ENCODE peak calls at places on chromosomes 5 and 9, in six cellular contexts. One of them, this sample, is unnamed.

GRCh38 chr5:145752947-145753346 is 82.2 kb downstream of the PRELID2 start:
- DNase-seq in K562: no peak
- DNase-seq in H1: no peak
- DNase-seq in HCT116: no peak
- DNase-seq in HepG2: no peak
- DNase-seq in GM12878: no peak
- DNase-seq in this sample: no peak

GRCh38 chr9:127626752-127627493 is 14.8 kb downstream of the STXBP1 start:
- DNase-seq in GM12878: no peak
- DNase-seq in K562: no peak
- DNase-seq in H1: no peak
- DNase-seq in HCT116: no peak
- DNase-seq in HepG2: no peak
- DNase-seq in this sample: no peak

GRCh38 chr9:91495450-91495849 is 71.8 kb upstream of the NFIL3 start:
- DNase-seq in HepG2: no peak
- DNase-seq in K562: no peak
- DNase-seq in HCT116: no peak
- DNase-seq in H1: no peak
- DNase-seq in GM12878: no peak
- DNase-seq in this sample: no peak

GRCh38 chr9:29697011-29697410 is 2123.7 kb upstream of the C9orf72 start:
- DNase-seq in K562: no peak
- DNase-seq in H1: no peak
- DNase-seq in HCT116: no peak
- DNase-seq in HepG2: no peak
- DNase-seq in GM12878: no peak
- DNase-seq in this sample: no peak

GRCh38 chr5:2165991-2166978 is 283.6 kb upstream of the IRX4 start:
- DNase-seq in HepG2: no peak
- DNase-seq in K562: no peak
- DNase-seq in H1: no peak
- DNase-seq in GM12878: no peak
- DNase-seq in HCT116: no peak
- DNase-seq in this sample: no peak

GRCh38 chr5:106481375-106481774 is 1189.4 kb downstream of the EFNA5 start:
- DNase-seq in H1: no peak
- DNase-seq in K562: no peak
- DNase-seq in GM12878: no peak
- DNase-seq in HepG2: no peak
- DNase-seq in HCT116: no peak
- DNase-seq in this sample: no peak

GRCh38 chr5:76196886-76197489 is 113.8 kb downstream of the SV2C start:
- DNase-seq in HCT116: no peak
- DNase-seq in HepG2: no peak
- DNase-seq in H1: no peak
- DNase-seq in K562: no peak
- DNase-seq in GM12878: no peak
- DNase-seq in this sample: no peak

GRCh38 chr9:127524373-127524772 is 73.1 kb downstream of the LRSAM1 start:
- DNase-seq in H1: no peak
- DNase-seq in GM12878: no peak
- DNase-seq in K562: no peak
- DNase-seq in HCT116: no peak
- DNase-seq in HepG2: no peak
- DNase-seq in this sample: no peak

GRCh38 chr9:132481467-132481866 is 71.5 kb downstream of the CFAP77 start:
- DNase-seq in HepG2: no peak
- DNase-seq in H1: no peak
- DNase-seq in GM12878: no peak
- DNase-seq in K562: no peak
- DNase-seq in HCT116: no peak
- DNase-seq in this sample: no peak

GRCh38 chr9:83583151-83584014 is 39.6 kb upstream of the IDNK start:
- DNase-seq in HCT116: peak
- DNase-seq in K562: peak
- DNase-seq in H1: peak
- DNase-seq in HepG2: peak
- DNase-seq in GM12878: no peak
- DNase-seq in this sample: peak

GRCh38 chr5:166505546-166505945 is 1785.9 kb upstream of the WWC1 start:
- DNase-seq in HepG2: no peak
- DNase-seq in H1: no peak
- DNase-seq in K562: no peak
- DNase-seq in GM12878: no peak
- DNase-seq in HCT116: no peak
- DNase-seq in this sample: no peak

GRCh38 chr9:16626577-16627130 is 243.8 kb downstream of the BNC2 start:
- DNase-seq in HepG2: no peak
- DNase-seq in K562: no peak
- DNase-seq in HCT116: no peak
- DNase-seq in H1: no peak
- DNase-seq in GM12878: no peak
- DNase-seq in this sample: no peak

GRCh38 chr9:80059191-80059590 is 487.4 kb downstream of the TLE4 start:
- DNase-seq in HepG2: no peak
- DNase-seq in HCT116: no peak
- DNase-seq in H1: no peak
- DNase-seq in GM12878: no peak
- DNase-seq in K562: no peak
- DNase-seq in this sample: no peak

GRCh38 chr9:80059979-80060378 is 488.2 kb downstream of the TLE4 start:
- DNase-seq in HepG2: no peak
- DNase-seq in K562: no peak
- DNase-seq in H1: no peak
- DNase-seq in GM12878: no peak
- DNase-seq in HCT116: no peak
- DNase-seq in this sample: no peak

GRCh38 chr9:80062581-80062980 is 490.8 kb downstream of the TLE4 start:
- DNase-seq in HCT116: no peak
- DNase-seq in K562: no peak
- DNase-seq in GM12878: no peak
- DNase-seq in HepG2: no peak
- DNase-seq in H1: no peak
- DNase-seq in this sample: no peak

GRCh38 chr9:80061096-80061495 is 489.3 kb downstream of the TLE4 start:
- DNase-seq in HepG2: no peak
- DNase-seq in GM12878: no peak
- DNase-seq in K562: no peak
- DNase-seq in H1: no peak
- DNase-seq in HCT116: no peak
- DNase-seq in this sample: no peak

DNA sequence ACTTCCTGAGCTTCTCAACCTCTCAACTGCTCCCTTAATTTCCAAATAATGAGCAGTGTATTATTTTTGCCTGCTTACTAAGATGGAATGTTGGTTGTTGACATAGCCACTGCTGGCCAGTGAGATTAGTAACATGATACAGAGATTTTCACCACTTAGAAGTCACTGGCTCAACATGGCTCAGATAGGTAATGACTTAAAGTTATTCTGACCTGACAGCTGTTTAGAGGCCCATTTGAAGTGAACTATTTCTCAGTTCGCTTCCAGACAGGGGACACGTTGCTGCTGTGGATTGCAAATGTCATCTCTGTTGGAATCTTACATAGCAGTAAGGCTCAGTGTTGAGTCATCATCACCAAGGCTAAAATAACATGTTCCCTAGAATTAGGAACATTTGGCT is 490.2 kb downstream of the TLE4 start:
- DNase-seq in GM12878: no peak
- DNase-seq in K562: no peak
- DNase-seq in HCT116: no peak
- DNase-seq in HepG2: no peak
- DNase-seq in H1: no peak
- DNase-seq in this sample: no peak
- TF ChIP-seq ZNF274 in GM12878: no peak
- TF ChIP-seq ZNF274 in K562: no peak
- TF ChIP-seq ZNF274 in HCT116: no peak
- TF ChIP-seq ZNF274 in HepG2: no peak
- TF ChIP-seq ZNF274 in H1: no peak
- TF ChIP-seq ZNF274 in this sample: no peak

GRCh38 chr9:114678847-114679246 is 3.1 kb downstream of the TEX48 start:
- DNase-seq in K562: no peak
- DNase-seq in HepG2: no peak
- DNase-seq in HCT116: no peak
- DNase-seq in GM12878: no peak
- DNase-seq in H1: no peak
- DNase-seq in this sample: no peak
- H3K9ac ChIP-seq in K562: no peak
- H3K9ac ChIP-seq in HepG2: no peak
- H3K9ac ChIP-seq in HCT116: no peak
- H3K9ac ChIP-seq in GM12878: no peak
- H3K9ac ChIP-seq in H1: no peak
- H3K9ac ChIP-seq in this sample: no peak

DNA sequence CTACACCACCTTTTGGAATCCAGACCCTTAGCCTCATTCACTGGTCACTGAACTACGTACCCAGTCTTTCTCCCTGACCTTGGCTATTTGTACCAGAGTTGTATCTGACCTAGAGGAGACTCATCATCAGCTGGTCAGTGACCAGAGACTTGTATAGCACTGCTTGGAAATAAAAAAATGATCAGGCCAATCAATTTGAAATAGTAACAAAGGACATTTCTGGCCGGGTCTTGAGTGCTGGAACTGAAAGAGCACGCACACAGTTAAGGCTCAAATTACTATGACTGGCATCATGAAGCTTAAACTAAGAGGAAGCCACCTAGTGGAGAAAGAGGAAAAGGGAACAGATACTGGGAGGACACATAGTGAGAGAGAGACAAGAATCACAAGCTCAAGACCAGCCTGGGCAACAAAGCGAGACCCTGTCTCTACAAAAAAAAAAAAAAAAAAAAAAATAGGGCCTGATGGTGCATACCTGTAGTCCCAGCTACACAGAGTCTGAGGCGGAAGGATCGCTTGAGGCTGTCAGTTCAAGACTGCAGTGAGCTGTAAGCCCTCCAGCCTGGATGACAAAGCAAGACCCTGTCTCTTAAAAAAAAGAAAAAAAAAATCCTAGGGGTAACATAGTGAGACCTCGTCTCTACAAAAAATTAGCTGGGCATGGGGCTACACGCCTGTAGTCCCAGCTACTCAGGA is 12.8 kb upstream of the SRP19 start:
- DNase-seq in K562: peak
- DNase-seq in HepG2: peak
- DNase-seq in GM12878: peak
- DNase-seq in HCT116: peak
- DNase-seq in H1: no peak
- DNase-seq in this sample: peak
- TF ChIP-seq YY1 in K562: no peak
- TF ChIP-seq YY1 in HepG2: no peak
- TF ChIP-seq YY1 in GM12878: no peak
- TF ChIP-seq YY1 in HCT116: peak
- TF ChIP-seq YY1 in H1: no peak
- TF ChIP-seq YY1 in this sample: no peak

GRCh38 chr9:99071313-99072039 is 33.4 kb upstream of the TGFBR1 start:
- DNase-seq in HCT116: no peak
- DNase-seq in K562: no peak
- DNase-seq in HepG2: no peak
- DNase-seq in GM12878: no peak
- DNase-seq in H1: no peak
- DNase-seq in this sample: no peak

GRCh38 chr9:99073985-99074901 is 30.7 kb upstream of the TGFBR1 start:
- DNase-seq in K562: peak
- DNase-seq in HCT116: no peak
- DNase-seq in H1: no peak
- DNase-seq in GM12878: no peak
- DNase-seq in HepG2: no peak
- DNase-seq in this sample: no peak

GRCh38 chr9:99073347-99073746 is 31.6 kb upstream of the TGFBR1 start:
- DNase-seq in HCT116: no peak
- DNase-seq in K562: no peak
- DNase-seq in HepG2: no peak
- DNase-seq in GM12878: no peak
- DNase-seq in H1: no peak
- DNase-seq in this sample: no peak

GRCh38 chr9:99069532-99069931 is 35.4 kb upstream of the TGFBR1 start:
- DNase-seq in HepG2: no peak
- DNase-seq in GM12878: no peak
- DNase-seq in HCT116: no peak
- DNase-seq in H1: no peak
- DNase-seq in K562: no peak
- DNase-seq in this sample: no peak

DNA sequence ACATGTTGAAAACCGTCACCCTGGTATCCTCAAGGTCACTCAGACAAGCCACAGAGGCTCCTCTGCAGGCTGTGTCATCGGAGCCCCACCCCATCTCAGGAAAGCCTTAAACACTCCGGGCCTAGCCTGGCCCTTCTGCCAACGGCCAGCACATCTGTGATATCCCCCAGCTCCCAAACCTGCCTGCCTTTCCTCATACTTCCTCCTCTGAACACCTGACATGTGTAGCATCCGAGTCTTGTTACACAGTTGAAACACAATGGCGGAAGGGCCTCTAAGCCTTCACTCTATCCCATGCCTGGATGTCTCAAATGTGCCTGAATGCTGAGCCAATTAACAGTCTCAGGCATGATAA is 32.9 kb upstream of the TGFBR1 start:
- DNase-seq in GM12878: no peak
- DNase-seq in K562: peak
- DNase-seq in H1: no peak
- DNase-seq in HepG2: no peak
- DNase-seq in HCT116: no peak
- DNase-seq in this sample: no peak
- TF ChIP-seq ZNF274 in GM12878: no peak
- TF ChIP-seq ZNF274 in K562: no peak
- TF ChIP-seq ZNF274 in H1: no peak
- TF ChIP-seq ZNF274 in HepG2: no peak
- TF ChIP-seq ZNF274 in HCT116: no peak
- TF ChIP-seq ZNF274 in this sample: no peak

DNA sequence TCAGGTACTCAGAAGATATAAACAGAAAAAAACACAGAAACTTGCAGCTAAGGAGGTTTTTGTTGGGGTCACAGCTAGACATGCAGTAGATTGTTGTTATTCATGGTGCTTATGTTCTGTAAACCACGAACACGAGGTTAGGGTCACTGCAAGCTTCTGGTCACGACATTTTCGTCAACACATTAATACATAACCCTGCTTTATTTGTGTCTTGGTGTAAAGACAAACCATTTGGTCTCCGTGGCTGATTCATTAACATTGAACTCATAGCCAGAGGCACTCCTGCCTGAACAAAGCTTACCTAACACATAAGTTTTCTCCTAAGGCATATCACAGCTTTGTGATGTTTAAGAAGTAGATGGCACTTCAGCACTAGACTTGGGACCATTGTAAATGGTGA is 16.9 kb downstream of the TEK start:
- DNase-seq in K562: no peak
- DNase-seq in HepG2: no peak
- DNase-seq in HCT116: no peak
- DNase-seq in H1: no peak
- DNase-seq in GM12878: no peak
- DNase-seq in this sample: no peak
- H3K9ac ChIP-seq in K562: no peak
- H3K9ac ChIP-seq in HepG2: no peak
- H3K9ac ChIP-seq in HCT116: no peak
- H3K9ac ChIP-seq in H1: no peak
- H3K9ac ChIP-seq in GM12878: no peak
- H3K9ac ChIP-seq in this sample: no peak

DNA sequence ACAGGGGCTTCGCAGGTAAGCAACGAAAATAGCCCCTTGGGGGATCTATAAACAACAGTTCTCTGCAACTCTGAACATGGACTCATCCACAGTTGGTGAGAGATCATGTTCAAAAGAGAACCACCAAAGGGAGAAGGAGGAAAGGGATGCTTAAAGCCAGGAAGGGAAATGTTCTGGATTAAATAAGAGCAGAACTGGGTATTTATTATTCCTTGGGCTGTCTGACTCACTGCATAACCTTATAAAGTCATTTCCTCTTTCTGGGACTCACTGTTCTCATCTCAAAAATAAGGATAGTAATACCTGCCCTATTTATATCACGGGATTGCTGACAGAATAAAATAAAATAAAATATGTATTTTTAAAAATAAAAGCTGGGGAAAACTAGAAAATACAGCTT is 11.2 kb upstream of the MARCHF3 start:
- DNase-seq in K562: no peak
- DNase-seq in HepG2: no peak
- DNase-seq in GM12878: no peak
- DNase-seq in H1: no peak
- DNase-seq in HCT116: no peak
- DNase-seq in this sample: no peak
- TF ChIP-seq YY1 in K562: no peak
- TF ChIP-seq YY1 in HepG2: no peak
- TF ChIP-seq YY1 in GM12878: no peak
- TF ChIP-seq YY1 in H1: no peak
- TF ChIP-seq YY1 in HCT116: no peak
- TF ChIP-seq YY1 in this sample: no peak